ENCODE peak calls at places on chromosomes 7 and 10, in seven cellular contexts. P is stimulated activated effector memory CD8-positive, alpha-beta T cell treated with anti-CD3 and anti-CD28 coated beads, Interleukin-12 subunit alpha, Interleukin-12 subunit beta, amount 100 ng/mL, for 72 hours; A is left ventricle myocardium inferior; H is AG20443; X is Panc1; C is activated naive CD4-positive, alpha-beta T cell treated with Interleukin-2 at 50 U/mL for 16 hours; F is sigmoid colon. U is an unnamed sample.

GRCh38 chr7:94270772-94271171 is 123.9 kb upstream of the COL1A2 start:
- DNase-seq in X (no peak), F (no peak), H (no peak), C (no peak), P (no peak), A (no peak), U (no peak)

GRCh38 chr7:117165656-117166055 is 157.2 kb downstream of the WNT2 start:
- DNase-seq in F (no peak), A (peak), X (no peak), C (no peak), H (no peak), P (no peak), U (no peak)

GRCh38 chr10:122457934-122458333 is 3.4 kb upstream of the HTRA1 start:
- DNase-seq in A (no peak), H (no peak), C (no peak), F (no peak), X (no peak), P (no peak), U (no peak)

GRCh38 chr7:138755331-138755747 is 42.5 kb upstream of the TMEM213 start:
- DNase-seq in C (no peak), A (no peak), H (peak), X (no peak), F (no peak), P (no peak), U (peak)

GRCh38 chr10:78937800-78938694 is 130.7 kb upstream of the ZMIZ1 start:
- DNase-seq in P (no peak), C (no peak), A (no peak), X (no peak), F (no peak), H (no peak), U (no peak)

GRCh38 chr10:79358811-79359210 is 11.5 kb downstream of the PPIF start:
- DNase-seq in X (no peak), H (no peak), F (peak), A (no peak), C (no peak), P (peak), U (no peak)

GRCh38 chr7:7329321-7329720 is 147.0 kb downstream of the C1GALT1 start:
- DNase-seq in A (no peak), H (no peak), X (no peak), P (no peak), C (no peak), F (no peak), U (no peak)

GRCh38 chr7:96670338-96671289 is 39.0 kb downstream of the SEM1 start:
- DNase-seq in X (no peak), P (no peak), C (no peak), F (no peak), A (no peak), H (no peak), U (no peak)

GRCh38 chr7:117227091-117227490 is 95.8 kb downstream of the WNT2 start:
- DNase-seq in C (no peak), A (no peak), P (no peak), F (no peak), H (no peak), X (no peak), U (no peak)

GRCh38 chr10:6850452-6850851 is 270.4 kb upstream of the PRKCQ start:
- DNase-seq in F (no peak), X (no peak), A (no peak), C (no peak), P (no peak), H (no peak), U (no peak)

GRCh38 chr10:102003541-102003940 is 52.4 kb downstream of the ARMH3 start:
- DNase-seq in X (no peak), C (no peak), A (no peak), F (no peak), P (no peak), H (no peak), U (no peak)

GRCh38 chr7:74412061-74412460 is 41.6 kb upstream of the GTF2IRD1 start:
- DNase-seq in F (no peak), H (no peak), C (no peak), A (no peak), X (no peak), P (no peak), U (no peak)

GRCh38 chr10:114172776-114173555 is 1.0 kb downstream of the CCDC186 start:
- DNase-seq in P (no peak), H (no peak), F (no peak), A (no peak), X (no peak), C (no peak), U (peak)

GRCh38 chr7:116315293-116315692 is 105.0 kb downstream of the TES start:
- DNase-seq in C (no peak), F (no peak), H (peak), P (no peak), X (no peak), A (no peak), U (peak)

U was measured in astrocyte of the spinal cord.